ENCODE peak calls at places on chromosomes 2 and 18, in seven cellular contexts. A, R, U, J, T, P and Q are unnamed samples.

GRCh38 chr2:64626963-64627760 is 26.6 kb downstream of the SERTAD2 start:
- DNase-seq in T (no peak), A (no peak), R (no peak), J (peak; percentile 41), U (peak; percentile 65), P (peak; percentile 62), Q (no peak)

GRCh38 chr2:62999905-63000304 is 50.7 kb upstream of the OTX1 start:
- DNase-seq in A (no peak), P (no peak), R (no peak), J (no peak), U (no peak), T (no peak), Q (no peak)

GRCh38 chr2:2046497-2046896 is 284.6 kb downstream of the MYT1L start:
- DNase-seq in P (no peak), J (no peak), T (no peak), R (no peak), U (no peak), A (no peak), Q (no peak)

GRCh38 chr18:47283476-47283875 is 32.0 kb upstream of the SKOR2 start:
- DNase-seq in T (no peak), R (peak; percentile 20), U (no peak), P (no peak), A (no peak), J (no peak), Q (no peak)

GRCh38 chr2:54984476-54984875 is 65.8 kb downstream of the RTN4 start:
- DNase-seq in A (no peak), J (no peak), T (no peak), U (no peak), P (no peak), R (no peak), Q (no peak)

GRCh38 chr18:54882318-54882717 is 54.0 kb downstream of the RAB27B start:
- DNase-seq in R (no peak), A (no peak), T (no peak), U (no peak), J (no peak), P (no peak), Q (no peak)

GRCh38 chr2:164843346-164843841 is 1.8 kb upstream of the COBLL1 start:
- DNase-seq in A (no peak), R (no peak), T (no peak), J (no peak), U (no peak), P (no peak), Q (no peak)

GRCh38 chr2:143840601-143841000 is 679.3 kb downstream of the ZEB2 start:
- DNase-seq in J (no peak), R (no peak), P (no peak), A (no peak), T (no peak), U (no peak), Q (no peak)

GRCh38 chr2:17538022-17538843 is 2.3 kb upstream of the VSNL1 start:
- DNase-seq in A (no peak), J (peak; percentile 53), T (no peak), R (peak; percentile 35), U (peak; percentile 21), P (no peak), Q (no peak)

GRCh38 chr2:170215019-170215418 is 37.1 kb downstream of the MYO3B start:
- DNase-seq in P (no peak), J (no peak), T (no peak), A (no peak), U (no peak), R (no peak), Q (no peak)

GRCh38 chr2:96927420-96928171 is 57.7 kb upstream of the SEMA4C start:
- DNase-seq in A (no peak), T (no peak), U (no peak), P (peak; percentile 82), R (no peak), J (peak; percentile 58), Q (no peak)

GRCh38 chr2:127421871-127422618 is 3.8 kb downstream of the PROC start:
- DNase-seq in J (no peak), P (no peak), U (no peak), T (no peak), A (no peak), R (no peak), Q (no peak)

GRCh38 chr2:127421116-127421800 is 3.0 kb downstream of the PROC start:
- DNase-seq in J (no peak), R (no peak), A (no peak), T (no peak), U (no peak), P (no peak), Q (no peak)

GRCh38 chr2:127423880-127424279 is 5.7 kb downstream of the PROC start:
- DNase-seq in U (no peak), P (no peak), A (no peak), R (no peak), J (no peak), T (no peak), Q (no peak)

GRCh38 chr2:127423476-127423840 is 5.2 kb downstream of the PROC start:
- DNase-seq in T (no peak), U (no peak), P (no peak), J (no peak), A (no peak), R (no peak), Q (no peak)

DNA sequence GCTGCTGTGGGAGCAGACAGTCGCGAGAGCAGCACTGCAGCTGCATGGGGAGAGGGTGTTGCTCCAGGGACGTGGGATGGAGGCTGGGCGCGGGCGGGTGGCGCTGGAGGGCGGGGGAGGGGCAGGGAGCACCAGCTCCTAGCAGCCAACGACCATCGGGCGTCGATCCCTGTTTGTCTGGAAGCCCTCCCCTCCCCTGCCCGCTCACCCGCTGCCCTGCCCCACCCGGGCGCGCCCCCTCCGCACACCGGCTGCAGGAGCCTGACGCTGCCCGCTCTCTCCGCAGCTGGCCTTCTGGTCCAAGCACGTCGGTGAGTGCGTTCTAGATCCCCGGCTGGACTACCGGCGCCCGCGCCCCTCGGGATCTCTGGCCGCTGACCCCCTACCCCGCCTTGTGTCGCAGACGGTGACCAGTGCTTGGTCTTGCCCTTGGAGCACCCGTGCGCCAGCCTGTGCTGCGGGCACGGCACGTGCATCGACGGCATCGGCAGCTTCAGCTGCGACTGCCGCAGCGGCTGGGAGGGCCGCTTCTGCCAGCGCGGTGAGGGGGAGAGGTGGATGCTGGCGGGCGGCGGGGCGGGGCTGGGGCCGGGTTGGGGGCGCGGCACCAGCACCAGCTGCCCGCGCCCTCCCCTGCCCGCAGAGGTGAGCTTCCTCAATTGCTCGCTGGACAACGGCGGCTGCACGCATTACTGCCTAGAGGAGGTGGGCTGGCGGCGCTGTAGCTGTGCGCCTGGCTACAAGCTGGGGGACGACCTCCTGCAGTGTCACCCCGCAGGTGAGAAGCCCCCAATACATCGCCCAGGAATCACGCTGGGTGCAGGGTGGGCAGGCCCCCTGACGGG is 4.6 kb downstream of the PROC start:
- DNase-seq in P (no peak), U (no peak), T (no peak), R (no peak), A (peak; percentile 27), J (peak; percentile 87), Q (no peak)
- H3K4me3 ChIP-seq in P (peak overlapping the region; percentile 49), U (no peak overlapping the region), T (no peak overlapping the region), R (peak overlapping the region; percentile 49), A (no peak overlapping the region), J (peak overlapping the region; percentile 30), Q (peak overlapping the region; percentile 37)

GRCh38 chr2:35415282-35415681 is 940.3 kb upstream of the CRIM1 start:
- DNase-seq in J (no peak), P (no peak), U (no peak), R (no peak), A (no peak), T (no peak), Q (no peak)
- TF ChIP-seq CTCF in J (no peak), P (no peak), U (no peak), R (peak; percentile 42), A (no peak), T (no peak), Q (no peak)

GRCh38 chr2:190466819-190467444 is 58.8 kb downstream of the MFSD6 start:
- DNase-seq in J (no peak), T (no peak), R (no peak), A (no peak), P (no peak), U (no peak), Q (no peak)
- H3K27ac ChIP-seq in J (peak overlapping the region; percentile 82), T (no peak overlapping the region), R (no peak overlapping the region), A (no peak overlapping the region), P (peak overlapping the region; percentile 85), U (no peak overlapping the region), Q (peak overlapping the region; percentile 86)

GRCh38 chr2:214492608-214493007 is 81.8 kb downstream of the VWC2L start:
- DNase-seq in J (no peak), P (no peak), R (no peak), A (no peak), T (no peak), U (no peak), Q (no peak)
- H3K4me3 ChIP-seq in J (no peak overlapping the region), P (no peak overlapping the region), R (no peak overlapping the region), A (no peak overlapping the region), T (no peak overlapping the region), U (no peak overlapping the region), Q (no peak overlapping the region)